ENCODE peak calls at places on chromosomes 3 and 15, in eight cellular contexts. T is cardiac muscle cell; Y is colonic mucosa; K is lung; O is tibial nerve; Z is CD8-positive, alpha-beta memory T cell; A is suprapubic skin; W is upper lobe of right lung. V is an unnamed sample. For H3K36me3 and H3K4me1, the result is how much of the 10 kb centered on the place peaks cover.

GRCh38 chr3:14047841-14048240 is 76.8 kb downstream of the CHCHD4 start:
- DNase-seq in T (no peak), Y (no peak), K (no peak), O (no peak), Z (no peak), A (no peak), W (no peak), V (no peak)

GRCh38 chr15:91306155-91306554 is 206.1 kb downstream of the SV2B start:
- DNase-seq in T (no peak), Y (no peak), K (no peak), O (no peak), Z (no peak), A (no peak), W (no peak), V (no peak)

GRCh38 chr3:25962255-25962654 is 172.4 kb downstream of the OXSM start:
- DNase-seq in T (no peak), Y (no peak), K (no peak), O (no peak), Z (no peak), A (no peak), W (no peak), V (no peak)

GRCh38 chr15:63258658-63259057 is 18.7 kb upstream of the APH1B start:
- DNase-seq in T (no peak), Y (no peak), K (no peak), O (no peak), Z (no peak), A (no peak), W (no peak), V (no peak)

GRCh38 chr3:33439421-33440327 is 531 bp downstream of the UBP1 start:
- DNase-seq in T (peak), Y (peak), K (peak), O (peak), Z (peak), A (peak), W (peak), V (peak)

GRCh38 chr3:98329392-98330124 is 24.1 kb upstream of the OR5K4 start:
- DNase-seq in T (peak), Y (peak), K (no peak), O (peak), Z (peak), A (no peak), W (no peak), V (peak)

GRCh38 chr3:63351159-63352007 is 73.3 kb downstream of the SYNPR start:
- DNase-seq in T (peak), Y (peak), K (no peak), O (peak), Z (no peak), A (no peak), W (no peak), V (no peak)

GRCh38 chr15:100242989-100243388 is 98.8 kb downstream of the ADAMTS17 start:
- DNase-seq in T (no peak), Y (no peak), K (no peak), O (no peak), Z (no peak), A (no peak), W (no peak), V (no peak)

GRCh38 chr3:88434001-88434400 is 284.2 kb downstream of the C3orf38 start:
- DNase-seq in T (no peak), Y (no peak), K (no peak), O (no peak), Z (no peak), A (no peak), W (no peak), V (no peak)

GRCh38 chr3:12922299-12922698 is 80.9 kb upstream of the RPL32 start:
- DNase-seq in T (peak), Y (no peak), K (no peak), O (no peak), Z (no peak), A (no peak), W (no peak), V (no peak)

GRCh38 chr3:58235970-58236369 is 1.6 kb upstream of the ABHD6 start:
- DNase-seq in T (no peak), Y (no peak), K (no peak), O (no peak), Z (no peak), A (no peak), W (no peak), V (no peak)

GRCh38 chr15:89114974-89115373 is 26.7 kb downstream of the ABHD2 start:
- DNase-seq in T (peak), Y (no peak), K (no peak), O (peak), Z (no peak), A (no peak), W (no peak), V (no peak)

GRCh38 chr3:119401502-119402440 is 61.6 kb downstream of the TMEM39A start:
- DNase-seq in T (no peak), Y (no peak), K (no peak), O (no peak), Z (no peak), A (no peak), W (no peak), V (no peak)

GRCh38 chr3:168213920-168214319 is 118.2 kb upstream of the GOLIM4 start:
- DNase-seq in T (no peak), Y (no peak), K (no peak), O (no peak), Z (no peak), A (no peak), W (no peak), V (no peak)

GRCh38 chr3:130971208-130971607 is 55.4 kb downstream of the ASTE1 start:
- DNase-seq in T (no peak), Y (no peak), K (no peak), O (no peak), Z (no peak), A (no peak), W (no peak), V (no peak)

GRCh38 chr15:92377083-92377789 is 16.4 kb upstream of the ST8SIA2 start:
- DNase-seq in T (peak), Y (no peak), K (no peak), O (no peak), Z (no peak), A (no peak), W (no peak), V (no peak)

GRCh38 chr15:56931674-56932507 is 13.4 kb downstream of the TCF12 start:
- DNase-seq in T (peak), Y (no peak), K (no peak), O (no peak), Z (no peak), A (no peak), W (no peak), V (no peak)

GRCh38 chr15:55290361-55291057 is 896 bp upstream of the RAB27A start:
- DNase-seq in T (peak), Y (peak), K (peak), O (peak), Z (peak), A (peak), W (peak), V (peak)

GRCh38 chr3:15875016-15875689 is 77.4 kb upstream of the ANKRD28 start:
- DNase-seq in T (no peak), Y (no peak), K (no peak), O (no peak), Z (no peak), A (no peak), W (no peak), V (no peak)

GRCh38 chr3:140351466-140351865 is 326.4 kb upstream of the TRIM42 start:
- DNase-seq in T (no peak), Y (no peak), K (no peak), O (no peak), Z (no peak), A (no peak), W (no peak), V (no peak)
- H3K36me3 ChIP-seq in T (under half), Y (under half), K (under half), O (under half), Z (under half), A (under half), W (under half), V (under half)

DNA sequence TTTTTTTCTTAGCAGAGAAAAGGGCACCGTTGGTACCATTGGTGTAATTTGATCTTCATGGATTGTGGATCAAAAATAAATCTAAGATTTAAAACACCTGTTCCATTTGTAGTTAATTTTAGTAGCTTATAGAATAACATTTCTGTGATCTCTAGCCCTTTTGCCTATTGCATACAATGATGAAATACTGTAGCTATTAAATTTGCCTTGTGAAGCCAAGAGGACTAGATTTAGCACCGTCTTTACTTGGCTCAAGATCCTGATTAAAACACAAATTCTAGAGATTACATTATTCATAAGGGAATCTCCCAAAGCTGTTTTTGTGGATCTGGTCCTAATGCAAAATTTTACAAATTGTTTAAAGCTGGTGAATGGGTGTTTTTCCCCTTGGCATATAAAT is 8.2 kb downstream of the TBC1D23 start:
- DNase-seq in T (no peak), Y (no peak), K (no peak), O (no peak), Z (no peak), A (no peak), W (no peak), V (no peak)
- H3K4me1 ChIP-seq in T (under half), Y (under half), K (under half), O (under half), Z (under half), A (under half), W (under half), V (under half)

DNA sequence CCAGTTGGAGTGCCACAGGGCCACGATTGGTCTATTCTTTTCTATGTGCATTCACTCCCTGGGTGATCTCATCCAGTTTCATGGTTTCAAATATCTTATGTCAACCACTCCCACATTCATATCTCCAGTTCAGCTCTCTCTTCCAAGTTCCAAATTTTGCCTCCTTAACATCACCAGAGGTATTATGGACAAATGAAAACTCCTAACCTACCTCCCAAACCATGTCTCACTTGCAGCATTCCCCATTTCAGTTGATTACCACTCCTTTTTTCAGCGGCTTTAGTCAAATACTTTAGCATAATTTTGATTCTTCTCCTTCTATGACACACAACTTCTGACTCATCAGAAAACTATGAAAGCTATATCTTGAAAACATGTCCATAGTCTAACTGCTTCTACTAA is 203.1 kb upstream of the SEMA6D start:
- DNase-seq in T (no peak), Y (no peak), K (no peak), O (no peak), Z (no peak), A (no peak), W (no peak), V (no peak)
- H3K27ac ChIP-seq in T (no peak), Y (no peak), K (no peak), O (no peak), Z (no peak), A (no peak), W (no peak), V (no peak)

DNA sequence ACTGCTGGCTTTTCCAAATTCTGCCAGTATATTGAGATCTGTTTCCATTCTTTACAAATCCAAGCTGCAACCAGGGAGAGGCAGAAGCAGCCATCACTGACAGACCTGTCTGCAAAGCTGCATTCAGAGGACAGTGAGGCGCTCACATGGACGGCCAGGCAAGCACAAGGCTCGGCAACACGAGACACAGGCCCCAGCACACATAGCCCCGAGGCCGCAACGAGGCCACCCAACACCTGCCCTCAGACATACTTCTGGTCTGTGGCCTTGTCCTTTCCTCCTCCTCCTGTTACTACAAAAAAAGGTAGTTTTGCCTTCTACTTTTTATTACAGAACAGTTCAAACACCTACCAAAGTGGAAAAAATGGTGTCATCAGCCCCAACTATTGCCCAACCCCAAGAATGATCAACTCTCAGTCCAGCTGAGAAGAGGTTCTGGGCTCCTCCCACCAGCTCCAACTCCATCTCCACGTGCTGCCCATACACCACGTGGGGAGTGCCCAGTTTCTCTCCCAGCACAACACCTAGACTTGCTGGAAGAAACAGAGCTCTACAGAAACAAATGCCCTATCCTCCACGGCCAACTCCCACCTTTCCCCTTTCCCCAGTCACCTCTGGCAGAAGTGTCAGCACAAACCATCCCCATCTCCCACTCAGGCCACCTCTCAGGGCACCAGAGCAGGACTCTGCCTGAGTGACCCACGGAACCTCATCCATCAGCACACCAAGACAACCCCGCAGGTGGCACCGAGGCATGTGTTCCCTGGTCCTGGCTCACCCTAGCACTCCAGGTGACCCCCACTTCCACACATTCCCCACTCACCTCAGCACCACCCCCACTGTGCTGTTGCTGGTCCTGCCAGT is 7.4 kb downstream of the ZXDC start:
- DNase-seq in T (no peak), Y (no peak), K (peak), O (no peak), Z (no peak), A (peak), W (peak), V (no peak)
- H3K36me3 ChIP-seq in T (under half), Y (under half), K (half or more), O (under half), Z (half or more), A (half or more), W (half or more), V (half or more)

GRCh38 chr3:172070269-172070668 is 30.9 kb downstream of the FNDC3B start:
- DNase-seq in T (no peak), Y (no peak), K (no peak), O (no peak), Z (no peak), A (no peak), W (no peak), V (no peak)
- H3K4me1 ChIP-seq in T (under half), Y (under half), K (under half), O (under half), Z (under half), A (under half), W (half or more), V (under half)

GRCh38 chr3:54185740-54186139 is 63.4 kb downstream of the CACNA2D3 start:
- DNase-seq in T (no peak), Y (no peak), K (no peak), O (no peak), Z (no peak), A (no peak), W (no peak), V (no peak)

GRCh38 chr3:54191997-54192396 is 69.6 kb downstream of the CACNA2D3 start:
- DNase-seq in T (no peak), Y (no peak), K (no peak), O (no peak), Z (no peak), A (no peak), W (no peak), V (no peak)

GRCh38 chr3:54191220-54191619 is 68.9 kb downstream of the CACNA2D3 start:
- DNase-seq in T (no peak), Y (no peak), K (no peak), O (no peak), Z (no peak), A (no peak), W (no peak), V (no peak)

GRCh38 chr3:54193093-54193492 is 70.7 kb downstream of the CACNA2D3 start:
- DNase-seq in T (no peak), Y (no peak), K (no peak), O (no peak), Z (no peak), A (no peak), W (no peak), V (no peak)

DNA sequence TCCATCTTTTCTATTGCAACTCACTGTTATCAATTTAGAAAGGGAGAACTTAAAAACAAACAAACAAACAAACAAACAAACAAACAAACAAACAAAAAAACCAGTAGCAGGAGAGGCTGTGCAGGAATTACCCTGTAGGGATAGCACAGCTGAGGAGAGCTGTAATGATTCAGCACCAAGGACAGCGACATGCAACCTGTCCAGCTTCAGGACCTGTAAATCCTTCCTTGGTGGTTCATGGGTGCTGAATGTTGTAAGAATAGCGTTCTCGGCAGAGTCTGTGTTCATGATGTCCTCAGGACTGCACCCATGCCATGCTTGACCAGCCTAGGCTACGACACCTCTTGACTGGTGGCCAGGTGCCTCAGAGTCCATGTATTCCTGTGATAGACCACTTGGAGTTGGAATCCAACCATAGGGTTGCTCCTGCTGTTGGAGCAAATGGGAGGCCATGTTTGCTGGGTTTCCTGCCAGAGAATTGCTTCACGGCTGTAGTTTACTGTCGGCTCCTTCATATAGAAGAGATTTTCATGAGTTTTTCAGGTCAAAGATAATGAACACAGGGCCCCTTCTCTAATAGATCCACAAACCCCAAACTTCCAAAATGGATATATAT is 65.9 kb downstream of the CACNA2D3 start:
- DNase-seq in T (peak), Y (peak), K (no peak), O (peak), Z (no peak), A (no peak), W (no peak), V (no peak)
- H3K27ac ChIP-seq in T (no peak), Y (no peak), K (no peak), O (no peak), Z (no peak), A (no peak), W (no peak), V (no peak)

GRCh38 chr3:8937064-8938020 is 25.9 kb downstream of the RAD18 start:
- DNase-seq in T (no peak), Y (no peak), K (no peak), O (no peak), Z (no peak), A (no peak), W (no peak), V (no peak)
- H3K36me3 ChIP-seq in T (under half), Y (under half), K (under half), O (under half), Z (under half), A (under half), W (under half), V (under half)